ENCODE peak calls at places on chromosomes 7 and 10, in eight cellular contexts. C is nephron progenitor cell; H is heart left ventricle; L is BE2C; U is chondrocyte; I is suprapubic skin; O is pancreas; S is CD4-positive, alpha-beta T cell. K is an unnamed sample.
A peak's percentile ranks its signal among the peaks of the same experiment; 100 is the strongest.

GRCh38 chr10:121683803-121684202 is 85.6 kb upstream of the FGFR2 start:
- DNase-seq in U (no peak), O (no peak), L (peak; percentile 42), H (no peak), C (peak; percentile 33), S (no peak), I (no peak), K (no peak)

GRCh38 chr7:114759347-114760062 is 162.4 kb upstream of the MDFIC start:
- DNase-seq in I (no peak), C (no peak), H (no peak), L (no peak), U (no peak), O (no peak), S (no peak), K (no peak)

GRCh38 chr7:64180989-64181388 is 26.0 kb upstream of the ZNF735 start:
- DNase-seq in O (no peak), U (no peak), L (peak; percentile 11), C (no peak), H (no peak), I (no peak), S (no peak), K (no peak)

GRCh38 chr10:132508497-132509443 is 28.8 kb upstream of the INPP5A start:
- DNase-seq in I (peak; percentile 74), L (no peak), U (peak; percentile 85), H (peak; percentile 68), S (no peak), O (peak; percentile 76), C (no peak), K (no peak)

GRCh38 chr10:2989292-2989947 is 77.9 kb upstream of the PFKP start:
- DNase-seq in L (peak; percentile 8), I (no peak), C (no peak), S (no peak), H (no peak), O (no peak), U (no peak), K (no peak)

GRCh38 chr7:158863611-158864506 is 7.5 kb downstream of the DYNC2I1 start:
- DNase-seq in L (peak; percentile 39), O (peak; percentile 66), H (peak; percentile 86), S (no peak), C (peak; percentile 46), U (no peak), I (peak; percentile 91), K (peak; percentile 72)

GRCh38 chr7:133139350-133139749 is 57.5 kb upstream of the CHCHD3 start:
- DNase-seq in H (no peak), L (peak; percentile 19), U (no peak), S (no peak), C (peak; percentile 61), O (no peak), I (no peak), K (no peak)

GRCh38 chr7:64045301-64046040 is at the start of gene ZNF727:
- DNase-seq in S (no peak), L (no peak), O (peak; percentile 60), H (peak; percentile 79), I (no peak), C (no peak), U (no peak), K (no peak)

GRCh38 chr10:101218423-101219136 is 10.7 kb downstream of the LBX1 start:
- DNase-seq in C (peak; percentile 18), I (no peak), O (no peak), S (no peak), L (no peak), U (no peak), H (no peak), K (no peak)

GRCh38 chr7:84722086-84722485 is 464.8 kb downstream of the SEMA3D start:
- DNase-seq in C (no peak), H (no peak), U (no peak), I (no peak), S (no peak), O (no peak), L (no peak), K (no peak)

GRCh38 chr10:48470893-48471805 is 133.7 kb downstream of the ARHGAP22 start:
- DNase-seq in S (no peak), L (no peak), U (no peak), I (peak; percentile 41), H (no peak), C (peak; percentile 1), O (peak; percentile 30), K (peak; percentile 21)

GRCh38 chr10:56288403-56288802 is 72.7 kb downstream of the ZWINT start:
- DNase-seq in S (no peak), C (no peak), O (no peak), I (no peak), L (no peak), U (no peak), H (no peak), K (no peak)

GRCh38 chr7:82444220-82445049 is 858 bp upstream of the CACNA2D1 start:
- DNase-seq in S (no peak), H (no peak), I (no peak), U (no peak), L (no peak), C (peak; percentile 25), O (peak; percentile 61), K (no peak)

GRCh38 chr10:58653139-58653538 is 140.5 kb downstream of the BICC1 start:
- DNase-seq in L (no peak), O (no peak), C (no peak), I (no peak), H (no peak), S (no peak), U (no peak), K (no peak)

GRCh38 chr10:44908936-44909335 is 2.2 kb upstream of the TMEM72 start:
- DNase-seq in O (no peak), H (no peak), L (no peak), S (no peak), U (no peak), C (no peak), I (no peak), K (no peak)

DNA sequence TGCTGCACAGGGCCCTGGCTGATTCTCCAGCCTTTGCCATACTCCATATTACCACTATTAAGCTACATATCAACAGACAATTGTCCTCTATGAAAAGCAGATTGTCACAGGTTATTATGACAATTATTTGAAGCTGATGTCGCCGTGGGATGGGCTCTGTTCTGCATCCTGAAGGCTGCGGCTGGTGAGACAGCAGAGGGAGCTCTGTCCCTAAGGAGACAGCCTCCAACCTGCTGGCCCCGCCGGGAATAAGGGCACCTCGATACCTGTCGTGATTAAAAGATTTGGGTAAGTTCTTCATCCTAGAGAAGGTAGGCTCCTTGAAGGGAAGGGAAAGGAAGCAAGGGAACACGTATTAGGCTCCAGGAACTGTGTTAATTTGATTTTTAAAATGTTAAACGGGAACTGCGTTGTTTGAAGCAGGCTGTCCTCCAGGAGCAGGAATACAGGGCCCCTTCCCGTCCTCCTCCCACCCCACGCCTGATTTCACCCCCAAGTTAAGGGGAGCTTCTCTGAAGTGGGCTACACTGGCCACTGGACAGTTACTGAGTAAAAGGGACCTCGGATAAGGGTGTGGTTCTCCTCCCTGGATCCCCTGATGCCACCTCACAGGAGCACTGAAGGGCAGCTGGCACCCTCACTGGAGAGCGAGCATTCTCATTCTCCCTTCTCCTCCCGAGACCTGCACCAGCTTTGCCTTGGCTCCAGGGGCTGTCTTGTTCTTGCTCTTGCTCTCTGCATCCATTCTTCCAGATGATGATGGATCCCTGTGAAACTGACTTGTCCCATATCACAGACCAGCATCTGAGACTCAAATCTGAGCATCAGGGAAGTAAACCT is 11.8 kb upstream of the TIAL1 start:
- DNase-seq in S (no peak), I (no peak), C (peak; percentile 44), U (no peak), L (peak; percentile 61), O (peak; percentile 75), H (peak; percentile 42), K (no peak)
- TF ChIP-seq CTCF in S (peak; percentile 54), I (peak; percentile 63), C (peak; percentile 51), U (peak; percentile 83), L (peak; percentile 79), O (peak; percentile 35), H (peak; percentile 64), K (peak; percentile 27)

GRCh38 chr10:118595064-118595420 is 406 bp downstream of the PRLHR start:
- DNase-seq in I (no peak), L (no peak), O (no peak), C (peak; percentile 4), H (no peak), S (no peak), U (no peak), K (no peak)

GRCh38 chr10:118595598-118596425 is at the start of gene PRLHR:
- DNase-seq in S (no peak), L (peak; percentile 67), U (no peak), I (no peak), O (peak; percentile 82), H (peak; percentile 29), C (peak; percentile 93), K (no peak)

GRCh38 chr10:118592675-118593330 is 2.6 kb downstream of the PRLHR start:
- DNase-seq in O (no peak), S (no peak), U (no peak), L (no peak), I (no peak), H (no peak), C (no peak), K (no peak)

GRCh38 chr10:118596426-118597124 is 1.1 kb upstream of the PRLHR start:
- DNase-seq in C (no peak), L (peak; percentile 27), O (no peak), S (no peak), I (no peak), H (no peak), U (no peak), K (no peak)

GRCh38 chr10:118594392-118595063 is 920 bp downstream of the PRLHR start:
- DNase-seq in L (peak; percentile 34), O (peak; percentile 75), S (peak; percentile 11), U (no peak), H (peak; percentile 22), C (peak; percentile 92), I (no peak), K (no peak)
- TF ChIP-seq CTCF in L (peak; percentile 28), O (no peak), S (peak; percentile 37), U (peak; percentile 65), H (peak; percentile 6), C (peak; percentile 57), I (peak; percentile 27), K (peak; percentile 29)

DNA sequence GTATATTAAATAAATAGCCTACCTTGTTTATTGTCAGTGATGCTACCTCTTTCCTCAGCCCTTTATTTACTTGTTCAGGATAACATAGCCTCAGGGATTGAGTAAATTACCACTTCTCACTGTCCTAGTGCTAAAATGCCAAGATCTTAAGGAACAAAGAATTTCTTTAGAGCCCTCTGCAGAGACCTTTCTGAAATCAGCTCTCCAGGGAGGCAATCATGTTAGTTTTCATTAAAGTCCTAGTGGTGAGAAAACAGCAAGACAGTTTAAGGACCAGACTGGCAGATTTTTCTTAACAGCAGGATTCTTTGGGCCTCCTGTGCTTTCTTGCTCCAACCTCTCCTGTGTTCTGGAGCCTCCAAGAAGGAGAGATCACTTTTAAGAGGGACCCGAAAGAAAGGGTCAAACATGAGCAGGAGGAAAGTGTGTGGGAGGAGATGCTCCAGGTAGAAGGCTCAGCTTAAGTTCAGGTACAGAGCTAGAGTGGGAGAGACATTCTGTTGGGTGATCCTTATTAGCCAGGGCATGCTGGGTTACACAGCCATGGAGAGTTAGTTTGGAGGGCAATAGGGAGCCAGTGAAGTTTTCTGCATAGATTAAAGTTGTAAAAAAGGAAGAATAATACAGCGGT is 1.2 kb upstream of the PLCE1 start:
- DNase-seq in H (no peak), S (no peak), L (no peak), I (no peak), C (no peak), U (no peak), O (no peak), K (no peak)
- TF ChIP-seq CTCF in H (no peak), S (no peak), L (peak; percentile 16), I (no peak), C (peak; percentile 13), U (peak; percentile 74), O (no peak), K (no peak)

GRCh38 chr10:108787932-108788331 is 1135.4 kb downstream of the XPNPEP1 start:
- DNase-seq in O (no peak), U (no peak), H (no peak), C (no peak), I (no peak), S (no peak), L (no peak), K (no peak)
- TF ChIP-seq CTCF in O (no peak), U (no peak), H (no peak), C (no peak), I (no peak), S (no peak), L (no peak), K (no peak)